ENCODE peak calls at places on chromosomes 5 and 9, in ten cellular contexts. Q is neuronal stem cell; F is endothelial cell of umbilical vein; Z is CD4-positive, CD25-positive, alpha-beta regulatory T cell; A is colonic mucosa; C is prostate gland; L is heart left ventricle; X is CD8-positive, alpha-beta memory T cell; Y is breast epithelium; S is adrenal gland. R is an unnamed sample. For H3K4me1, the result is how much of the 10 kb centered on the place peaks cover.

GRCh38 chr9:27088981-27089380 is 20.0 kb upstream of the TEK start:
- DNase-seq in Y (no peak), Z (no peak), C (no peak), L (no peak), A (no peak), F (no peak), Q (no peak), X (no peak), S (no peak), R (no peak)

GRCh38 chr5:145237843-145238242 is 597.3 kb downstream of the PRELID2 start:
- DNase-seq in Y (no peak), C (peak), X (no peak), A (peak), Z (no peak), L (no peak), S (no peak), Q (peak), F (peak), R (peak)

GRCh38 chr5:55211184-55211874 is 15.8 kb downstream of the MCIDAS start:
- DNase-seq in L (no peak), Z (no peak), S (no peak), C (no peak), F (no peak), A (no peak), X (no peak), Y (no peak), Q (no peak), R (no peak)

GRCh38 chr5:167921796-167922195 is 369.6 kb upstream of the WWC1 start:
- DNase-seq in C (no peak), F (no peak), L (no peak), Z (no peak), S (no peak), X (no peak), A (no peak), Q (no peak), Y (no peak), R (no peak)

GRCh38 chr5:135405082-135405481 is 6.1 kb upstream of the MACROH2A1 start:
- DNase-seq in L (no peak), F (no peak), S (no peak), X (no peak), Q (no peak), Z (no peak), A (no peak), Y (no peak), C (no peak), R (no peak)

GRCh38 chr9:135141183-135141774 is 53.8 kb downstream of the OLFM1 start:
- DNase-seq in Y (no peak), L (no peak), F (no peak), C (no peak), S (no peak), A (no peak), X (no peak), Z (no peak), Q (no peak), R (no peak)

GRCh38 chr5:132209131-132209530 is 18.5 kb downstream of the P4HA2 start:
- DNase-seq in A (no peak), Z (no peak), Y (no peak), S (no peak), Q (no peak), X (no peak), F (no peak), C (no peak), L (no peak), R (no peak)

GRCh38 chr9:136858844-136859757 is 7.0 kb downstream of the MAMDC4 start:
- DNase-seq in S (peak), Q (no peak), F (no peak), L (peak), X (no peak), Z (no peak), C (peak), A (peak), Y (peak), R (peak)

GRCh38 chr5:168432903-168433302 is 53.4 kb upstream of the RARS1 start:
- DNase-seq in A (no peak), X (no peak), Y (no peak), L (no peak), S (no peak), Q (no peak), C (no peak), F (no peak), Z (no peak), R (no peak)

GRCh38 chr5:153797484-153797883 is 241.2 kb downstream of the FAM114A2 start:
- DNase-seq in L (no peak), F (no peak), Y (no peak), S (no peak), Z (no peak), C (no peak), Q (no peak), X (no peak), A (no peak), R (no peak)

GRCh38 chr5:148792649-148793048 is 33.8 kb upstream of the ADRB2 start:
- DNase-seq in Q (no peak), A (no peak), L (no peak), F (no peak), C (no peak), Y (no peak), X (no peak), S (no peak), Z (no peak), R (no peak)

GRCh38 chr5:56328753-56329560 is 95.8 kb upstream of the ANKRD55 start:
- DNase-seq in C (no peak), X (peak), Y (no peak), A (no peak), F (peak), Z (peak), S (no peak), L (no peak), Q (no peak), R (no peak)
- H3K4me3 ChIP-seq in C (no peak), X (no peak), Y (no peak), A (no peak), F (no peak), Z (peak), S (no peak), L (no peak), Q (no peak), R (no peak)

GRCh38 chr9:125629451-125629850 is 77.6 kb downstream of the MAPKAP1 start:
- DNase-seq in Q (no peak), A (no peak), S (no peak), L (no peak), Y (no peak), Z (no peak), C (no peak), F (no peak), X (no peak), R (no peak)
- H3K4me1 ChIP-seq in Q (under half), A (under half), S (under half), L (under half), Y (under half), Z (under half), C (under half), F (under half), X (under half), R (under half)

DNA sequence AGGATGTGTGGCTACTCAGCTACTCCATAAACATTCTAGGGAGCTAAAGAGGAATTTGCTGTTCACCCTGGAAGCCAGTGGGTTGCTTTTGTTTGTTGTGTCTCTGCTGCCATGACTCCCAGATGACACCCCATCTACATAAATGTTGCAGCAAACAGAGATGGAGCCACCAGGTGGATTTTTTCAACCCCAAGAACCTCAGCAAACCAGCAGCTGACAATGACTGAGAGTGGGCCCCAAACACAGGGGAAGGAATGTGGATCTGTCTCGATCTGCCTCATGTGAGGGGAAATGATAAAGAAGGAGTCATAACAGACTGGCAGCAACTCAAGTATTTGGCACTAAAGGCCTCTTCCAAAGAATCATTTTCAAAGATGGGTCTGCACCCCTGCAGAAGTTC is 132.7 kb upstream of the TNC start:
- DNase-seq in X (no peak), L (no peak), Y (no peak), Q (no peak), F (no peak), A (no peak), S (no peak), Z (no peak), C (peak), R (peak)
- H3K27ac ChIP-seq in X (no peak), L (no peak), Y (no peak), Q (no peak), F (no peak), A (no peak), S (no peak), Z (no peak), C (no peak), R (peak)

GRCh38 chr5:50653946-50654345 is 12.5 kb upstream of the PARP8 start:
- DNase-seq in S (no peak), Q (no peak), C (no peak), F (no peak), Z (no peak), X (no peak), L (peak), Y (no peak), A (no peak), R (no peak)
- H3K4me3 ChIP-seq in S (no peak), Q (no peak), C (no peak), F (no peak), Z (no peak), X (no peak), L (no peak), Y (no peak), A (no peak), R (no peak)

DNA sequence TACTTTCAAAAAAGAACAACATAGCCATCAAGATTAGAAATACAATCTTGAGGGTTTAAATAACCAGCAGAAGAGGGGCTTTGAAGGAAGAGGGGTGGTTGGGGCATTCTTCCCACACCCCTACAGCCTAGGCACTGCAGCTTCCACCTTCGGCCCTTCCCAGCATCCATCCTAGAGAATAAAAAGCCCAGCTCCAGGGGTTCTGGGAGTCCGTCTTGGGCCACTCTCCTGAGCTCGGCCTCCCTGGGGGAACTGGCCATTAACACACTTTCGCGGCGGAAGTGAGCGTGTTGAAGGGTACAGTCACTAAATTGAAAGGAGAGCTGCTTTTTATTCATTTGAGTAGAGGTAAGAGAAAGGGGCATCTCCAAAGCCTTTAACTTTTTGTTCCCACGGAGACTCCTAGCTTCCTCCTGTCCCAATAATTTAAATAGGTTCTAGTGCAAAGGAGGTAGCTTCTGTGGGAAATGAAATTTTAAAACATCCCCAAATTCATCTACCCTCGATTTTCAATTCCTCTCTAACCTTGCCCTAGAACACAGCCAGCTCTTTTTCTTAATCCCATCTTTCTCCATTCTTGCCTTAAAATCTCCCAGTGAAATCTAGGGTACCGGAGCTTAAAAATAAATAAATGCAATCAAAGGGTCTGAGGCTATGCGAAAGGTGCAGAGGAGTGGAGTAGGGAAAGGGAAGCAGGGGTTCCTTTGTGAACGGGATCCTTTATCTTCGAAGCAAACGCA is 31.1 kb upstream of the NFIB start:
- DNase-seq in A (no peak), Q (no peak), Z (no peak), Y (no peak), C (no peak), X (no peak), S (no peak), L (no peak), F (no peak), R (no peak)
- H3K4me1 ChIP-seq in A (under half), Q (under half), Z (under half), Y (under half), C (under half), X (under half), S (under half), L (under half), F (under half), R (under half)

DNA sequence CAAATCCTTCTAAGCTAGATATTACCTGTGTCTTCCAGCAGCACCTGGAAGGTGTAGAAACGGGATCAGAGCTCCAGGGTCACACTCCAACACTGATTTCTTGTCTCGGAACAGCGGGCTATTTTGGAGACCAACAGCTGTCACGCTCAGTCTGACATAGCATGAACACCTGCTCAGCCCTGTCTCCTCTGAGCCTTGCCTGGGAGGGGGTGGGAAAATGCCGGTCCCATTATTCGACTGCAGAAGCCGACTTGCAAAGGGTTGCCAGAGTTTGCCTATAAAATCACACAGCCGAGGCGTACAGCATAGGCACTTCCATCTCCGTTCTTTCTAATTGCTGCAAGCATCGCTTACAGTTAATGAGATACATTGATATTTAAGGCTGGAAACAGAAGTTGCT is 300.8 kb upstream of the MSX2 start:
- DNase-seq in X (no peak), F (no peak), L (no peak), S (no peak), C (no peak), A (no peak), Q (no peak), Y (no peak), Z (no peak), R (no peak)
- H3K27ac ChIP-seq in X (no peak), F (no peak), L (no peak), S (no peak), C (no peak), A (no peak), Q (no peak), Y (no peak), Z (no peak), R (no peak)

DNA sequence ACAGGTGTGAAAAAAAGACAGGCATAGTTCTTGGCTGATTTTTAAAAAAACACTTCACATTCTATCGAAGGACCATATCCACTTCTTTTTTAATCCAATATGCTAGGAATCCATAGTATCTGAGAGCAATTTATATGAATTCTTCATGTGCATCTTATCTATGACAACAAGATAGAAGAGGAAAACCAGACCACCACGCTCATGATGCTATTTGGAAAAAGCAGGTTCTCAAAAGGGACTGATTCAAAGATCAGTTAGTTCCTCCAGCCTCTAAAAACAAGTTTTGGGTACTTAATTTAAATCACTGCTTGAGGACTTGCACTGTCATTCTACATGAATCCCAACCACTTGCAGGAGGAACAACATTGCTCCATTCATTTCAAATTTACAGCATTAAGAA is 6.3 kb downstream of the MEF2C start:
- DNase-seq in Q (no peak), X (no peak), S (no peak), F (no peak), A (no peak), Z (no peak), Y (no peak), L (no peak), C (no peak), R (no peak)
- H3K4me3 ChIP-seq in Q (no peak), X (no peak), S (no peak), F (no peak), A (no peak), Z (no peak), Y (no peak), L (no peak), C (no peak), R (no peak)

GRCh38 chr5:151158287-151158661 is 695 bp upstream of the ANXA6 start:
- DNase-seq in Z (no peak), F (no peak), A (no peak), C (no peak), X (no peak), L (no peak), S (no peak), Y (no peak), Q (no peak), R (no peak)

GRCh38 chr5:151155149-151155776 is 2.3 kb downstream of the ANXA6 start:
- DNase-seq in Z (peak), A (peak), Y (no peak), F (no peak), C (no peak), S (no peak), Q (no peak), X (peak), L (no peak), R (peak)

GRCh38 chr5:151155777-151156731 is 1.5 kb downstream of the ANXA6 start:
- DNase-seq in L (peak), Z (no peak), Q (no peak), F (peak), C (no peak), Y (no peak), S (peak), X (no peak), A (no peak), R (no peak)

GRCh38 chr5:151157426-151158286 is at the start of gene ANXA6:
- DNase-seq in C (peak), X (peak), S (peak), Y (peak), F (peak), L (peak), Q (peak), A (peak), Z (peak), R (peak)

DNA sequence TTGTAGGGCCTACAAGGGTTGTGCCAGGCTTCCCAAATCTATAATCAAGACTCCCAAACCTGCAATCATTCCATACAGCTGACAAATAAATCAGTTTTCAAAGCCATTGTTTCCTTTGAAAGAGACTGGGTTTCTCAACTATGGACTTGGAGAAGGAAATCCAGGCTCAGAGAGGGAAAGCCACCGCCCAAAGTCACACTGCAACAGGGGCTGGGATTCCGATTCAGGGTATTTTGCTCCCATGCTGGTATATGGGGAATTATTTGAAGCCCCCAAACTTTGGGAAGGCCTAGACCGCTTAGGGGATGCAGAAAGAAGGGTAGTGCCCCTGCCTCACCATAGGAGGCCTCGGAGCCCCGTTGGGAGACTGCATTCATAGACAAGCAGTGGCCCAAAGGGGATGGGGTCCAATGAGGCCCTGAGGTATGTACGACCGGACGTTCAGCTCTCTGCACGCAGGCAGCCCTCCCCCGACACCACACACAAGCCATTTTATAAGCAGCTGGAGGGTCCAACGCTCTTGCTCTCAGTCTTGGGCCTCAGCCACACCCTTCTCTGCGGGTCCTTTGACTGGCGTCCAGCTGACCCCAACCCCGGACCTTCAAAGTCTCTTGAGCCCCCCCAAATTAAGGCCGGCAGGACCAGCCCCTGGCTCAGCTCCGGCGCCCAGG is 712 bp downstream of the ANXA6 start:
- DNase-seq in L (no peak), A (no peak), C (no peak), S (no peak), Z (no peak), Y (no peak), F (peak), Q (no peak), X (no peak), R (no peak)
- H3K4me1 ChIP-seq in L (under half), A (under half), C (under half), S (half or more), Z (half or more), Y (under half), F (under half), Q (under half), X (half or more), R (under half)

GRCh38 chr5:14386882-14387575 is 194.6 kb upstream of the OTULINL start:
- DNase-seq in S (no peak), C (no peak), L (no peak), Z (no peak), A (no peak), X (no peak), Q (no peak), F (no peak), Y (no peak), R (no peak)
- H3K27ac ChIP-seq in S (no peak), C (no peak), L (no peak), Z (no peak), A (no peak), X (no peak), Q (no peak), F (no peak), Y (no peak), R (no peak)

R was measured in small intestine.